ENCODE peak calls at places on chromosomes 13 and 19, in four cellular contexts. O is heart right ventricle; M is stimulated activated CD4-positive, alpha-beta T cell treated with anti-CD3 and anti-CD28 coated beads, Interleukin-1b, Interleukin-23, amount 100 ng/mL, for 1 hour; J is nephron progenitor cell. L is an unnamed sample.

GRCh38 chr19:36047835-36048234 is 6.2 kb downstream of the THAP8 start:
- DNase-seq in J (no peak), O (no peak), M (no peak), L (no peak)

GRCh38 chr13:40408602-40409001 is 257.8 kb downstream of the FOXO1 start:
- DNase-seq in M (no peak), J (no peak), O (no peak), L (no peak)

GRCh38 chr13:101915333-101915732 is 462.9 kb downstream of the ITGBL1 start:
- DNase-seq in J (no peak), M (no peak), O (no peak), L (no peak)

GRCh38 chr13:73325351-73326214 is 266.8 kb downstream of the KLF5 start:
- DNase-seq in M (no peak), J (no peak), O (no peak), L (no peak)

GRCh38 chr13:72295173-72295572 is 428.2 kb upstream of the DACH1 start:
- DNase-seq in M (no peak), O (no peak), J (no peak), L (no peak)

GRCh38 chr13:79398915-79399314 is 7.1 kb downstream of the RBM26 start:
- DNase-seq in O (no peak), M (no peak), J (no peak), L (no peak)

GRCh38 chr19:56710437-56710836 is 38.9 kb upstream of the ZNF835 start:
- DNase-seq in M (no peak), J (no peak), O (no peak), L (no peak)

GRCh38 chr13:39765801-39766463 is 110.5 kb downstream of the COG6 start:
- DNase-seq in O (peak; percentile 34), M (no peak), J (peak; percentile 9), L (peak; percentile 85)

GRCh38 chr19:45349126-45349415 is 8.5 kb downstream of the KLC3 start:
- DNase-seq in O (no peak), M (no peak), J (no peak), L (no peak)

GRCh38 chr13:35927554-35927953 is 203.6 kb downstream of the DCLK1 start:
- DNase-seq in O (no peak), M (no peak), J (no peak), L (no peak)

GRCh38 chr13:35621989-35622388 is 145.5 kb upstream of the MAB21L1 start:
- DNase-seq in J (no peak), M (no peak), O (no peak), L (no peak)

GRCh38 chr13:78595819-78596700 is 7.3 kb downstream of the POU4F1 start:
- DNase-seq in O (peak; percentile 20), M (no peak), J (peak; percentile 75), L (no peak)